ENCODE peak calls at places on chromosomes 7 and 10, in seven cellular contexts. P, O, L, M, X, N and B are unnamed samples.

GRCh38 chr10:48548531-48549135 is 56.2 kb downstream of the ARHGAP22 start:
- DNase-seq in N (no peak), L (no peak), X (no peak), P (no peak), M (no peak), O (no peak), B (no peak)

GRCh38 chr7:131556055-131556911 is at the start of gene PODXL:
- DNase-seq in P (peak), N (peak), M (peak), O (no peak), X (peak), L (peak), B (no peak)

GRCh38 chr7:25752967-25753791 is 398.8 kb upstream of the NFE2L3 start:
- DNase-seq in N (no peak), X (no peak), O (peak), L (no peak), M (no peak), P (no peak), B (no peak)

GRCh38 chr10:102776779-102777417 is 33.1 kb downstream of the WBP1L start:
- DNase-seq in O (peak), M (no peak), P (no peak), N (no peak), X (peak), L (no peak), B (no peak)

GRCh38 chr7:5479133-5479745 is 55.6 kb upstream of the TNRC18 start:
- DNase-seq in O (no peak), P (no peak), M (no peak), X (no peak), L (no peak), N (no peak), B (no peak)

GRCh38 chr10:77896058-77896457 is 30.5 kb downstream of the DLG5 start:
- DNase-seq in N (no peak), P (no peak), O (no peak), L (no peak), X (no peak), M (no peak), B (no peak)

GRCh38 chr7:142960955-142961512 is 1.1 kb downstream of the KEL start:
- DNase-seq in O (no peak), N (no peak), P (no peak), L (no peak), M (no peak), X (no peak), B (no peak)

GRCh38 chr10:35372329-35372728 is 36.0 kb downstream of the CCNY start:
- DNase-seq in L (no peak), N (no peak), P (no peak), O (no peak), M (no peak), X (peak), B (no peak)

GRCh38 chr7:18499407-18500197 is 4.1 kb downstream of the HDAC9 start:
- DNase-seq in N (no peak), L (peak), O (peak), P (no peak), M (no peak), X (no peak), B (peak)

GRCh38 chr7:22589641-22590141 is 89.7 kb upstream of the STEAP1B start:
- DNase-seq in X (no peak), L (no peak), O (no peak), M (no peak), N (no peak), P (peak), B (peak)

GRCh38 chr10:82020999-82021398 is 146.0 kb downstream of the NRG3 start:
- DNase-seq in X (no peak), P (no peak), L (no peak), O (no peak), M (no peak), N (no peak), B (no peak)